ENCODE peak calls at places on chromosomes 16 and 17, in nine cellular contexts. One of them, this sample, is unnamed.

GRCh38 chr16:85294810-85295508 is 182.7 kb upstream of the CIBAR2 start:
- DNase-seq in Daoy: no peak
- DNase-seq in Peyer's patch: no peak
- DNase-seq in bronchial epithelial cell: no peak
- DNase-seq in Caco-2: no peak
- DNase-seq in A549: no peak
- DNase-seq in T-helper 9 cell: no peak
- DNase-seq in ACHN: no peak
- DNase-seq in AG09309: no peak
- DNase-seq in this sample: no peak

GRCh38 chr17:81477173-81477572 is 35.4 kb downstream of the ACTG1 start:
- DNase-seq in Daoy: no peak
- DNase-seq in Peyer's patch: no peak
- DNase-seq in bronchial epithelial cell: no peak
- DNase-seq in Caco-2: no peak
- DNase-seq in A549: no peak
- DNase-seq in T-helper 9 cell: no peak
- DNase-seq in ACHN: no peak
- DNase-seq in AG09309: no peak
- DNase-seq in this sample: no peak

GRCh38 chr17:4657678-4658077 is 16.2 kb upstream of the ALOX15 start:
- DNase-seq in Daoy: no peak
- DNase-seq in Peyer's patch: no peak
- DNase-seq in bronchial epithelial cell: no peak
- DNase-seq in Caco-2: no peak
- DNase-seq in A549: no peak
- DNase-seq in T-helper 9 cell: no peak
- DNase-seq in ACHN: no peak
- DNase-seq in AG09309: no peak
- DNase-seq in this sample: no peak

GRCh38 chr17:39591958-39592954 is 15.5 kb downstream of the NEUROD2 start:
- DNase-seq in Daoy: peak; percentile 41
- DNase-seq in Peyer's patch: no peak
- DNase-seq in bronchial epithelial cell: peak; percentile 56
- DNase-seq in Caco-2: peak; percentile 84
- DNase-seq in A549: no peak
- DNase-seq in T-helper 9 cell: no peak
- DNase-seq in ACHN: peak; percentile 69
- DNase-seq in AG09309: no peak
- DNase-seq in this sample: peak; percentile 56

GRCh38 chr16:70331091-70331490 is 15.6 kb upstream of the DDX19A start:
- DNase-seq in Daoy: no peak
- DNase-seq in Peyer's patch: no peak
- DNase-seq in bronchial epithelial cell: no peak
- DNase-seq in Caco-2: no peak
- DNase-seq in A549: no peak
- DNase-seq in T-helper 9 cell: no peak
- DNase-seq in ACHN: no peak
- DNase-seq in AG09309: no peak
- DNase-seq in this sample: no peak

GRCh38 chr16:14505846-14506245 is 124.2 kb downstream of the PARN start:
- DNase-seq in Daoy: no peak
- DNase-seq in Peyer's patch: no peak
- DNase-seq in bronchial epithelial cell: peak; percentile 90
- DNase-seq in Caco-2: no peak
- DNase-seq in A549: peak; percentile 60
- DNase-seq in T-helper 9 cell: no peak
- DNase-seq in ACHN: no peak
- DNase-seq in AG09309: no peak
- DNase-seq in this sample: no peak

GRCh38 chr17:5431929-5432556 is 6.9 kb downstream of the C1QBP start:
- DNase-seq in Daoy: no peak
- DNase-seq in Peyer's patch: no peak
- DNase-seq in bronchial epithelial cell: peak; percentile 92
- DNase-seq in Caco-2: no peak
- DNase-seq in A549: no peak
- DNase-seq in T-helper 9 cell: no peak
- DNase-seq in ACHN: no peak
- DNase-seq in AG09309: no peak
- DNase-seq in this sample: no peak

GRCh38 chr17:6420173-6420641 is 14.7 kb downstream of the AIPL1 start:
- DNase-seq in Daoy: peak; percentile 45
- DNase-seq in Peyer's patch: no peak
- DNase-seq in bronchial epithelial cell: no peak
- DNase-seq in Caco-2: no peak
- DNase-seq in A549: peak; percentile 38
- DNase-seq in T-helper 9 cell: no peak
- DNase-seq in ACHN: no peak
- DNase-seq in AG09309: no peak
- DNase-seq in this sample: no peak

GRCh38 chr16:6081320-6081976 is 983.9 kb upstream of the EEF2KMT start:
- DNase-seq in Daoy: peak; percentile 14
- DNase-seq in Peyer's patch: no peak
- DNase-seq in bronchial epithelial cell: peak; percentile 1
- DNase-seq in Caco-2: peak; percentile 30
- DNase-seq in A549: peak; percentile 7
- DNase-seq in T-helper 9 cell: no peak
- DNase-seq in ACHN: peak; percentile 50
- DNase-seq in AG09309: no peak
- DNase-seq in this sample: peak; percentile 31

GRCh38 chr17:73027130-73027741 is 65.3 kb downstream of the SLC39A11 start:
- DNase-seq in Daoy: no peak
- DNase-seq in Peyer's patch: no peak
- DNase-seq in bronchial epithelial cell: no peak
- DNase-seq in Caco-2: no peak
- DNase-seq in A549: no peak
- DNase-seq in T-helper 9 cell: no peak
- DNase-seq in ACHN: no peak
- DNase-seq in AG09309: peak; percentile 43
- DNase-seq in this sample: no peak

GRCh38 chr16:23795369-23795768 is 40.4 kb upstream of the PRKCB start:
- DNase-seq in Daoy: no peak
- DNase-seq in Peyer's patch: no peak
- DNase-seq in bronchial epithelial cell: no peak
- DNase-seq in Caco-2: no peak
- DNase-seq in A549: no peak
- DNase-seq in T-helper 9 cell: no peak
- DNase-seq in ACHN: no peak
- DNase-seq in AG09309: no peak
- DNase-seq in this sample: no peak

GRCh38 chr17:80169107-80169506 is 723 bp upstream of the CARD14 start:
- DNase-seq in Daoy: no peak
- DNase-seq in Peyer's patch: no peak
- DNase-seq in bronchial epithelial cell: no peak
- DNase-seq in Caco-2: no peak
- DNase-seq in A549: no peak
- DNase-seq in T-helper 9 cell: no peak
- DNase-seq in ACHN: no peak
- DNase-seq in AG09309: no peak
- DNase-seq in this sample: no peak

GRCh38 chr16:11106726-11107125 is 149.3 kb downstream of the SOCS1 start:
- DNase-seq in Daoy: no peak
- DNase-seq in Peyer's patch: no peak
- DNase-seq in bronchial epithelial cell: no peak
- DNase-seq in Caco-2: no peak
- DNase-seq in A549: no peak
- DNase-seq in T-helper 9 cell: no peak
- DNase-seq in ACHN: no peak
- DNase-seq in AG09309: no peak
- DNase-seq in this sample: no peak

GRCh38 chr16:83843657-83844056 is 35.9 kb downstream of the HSBP1 start:
- DNase-seq in Daoy: no peak
- DNase-seq in Peyer's patch: peak; percentile 66
- DNase-seq in bronchial epithelial cell: no peak
- DNase-seq in Caco-2: no peak
- DNase-seq in A549: no peak
- DNase-seq in T-helper 9 cell: no peak
- DNase-seq in ACHN: no peak
- DNase-seq in AG09309: no peak
- DNase-seq in this sample: no peak

GRCh38 chr17:64617125-64617780 is 44.9 kb downstream of the SMURF2 start:
- DNase-seq in Daoy: no peak
- DNase-seq in Peyer's patch: no peak
- DNase-seq in bronchial epithelial cell: no peak
- DNase-seq in Caco-2: no peak
- DNase-seq in A549: no peak
- DNase-seq in T-helper 9 cell: no peak
- DNase-seq in ACHN: no peak
- DNase-seq in AG09309: no peak
- DNase-seq in this sample: no peak

GRCh38 chr16:75256059-75256870 is 4.8 kb upstream of the BCAR1 start:
- DNase-seq in Daoy: no peak
- DNase-seq in Peyer's patch: no peak
- DNase-seq in bronchial epithelial cell: no peak
- DNase-seq in Caco-2: no peak
- DNase-seq in A549: no peak
- DNase-seq in T-helper 9 cell: no peak
- DNase-seq in ACHN: no peak
- DNase-seq in AG09309: no peak
- DNase-seq in this sample: no peak

GRCh38 chr16:31181102-31181830 is 1.3 kb downstream of the FUS start:
- DNase-seq in Daoy: peak; percentile 41
- DNase-seq in Peyer's patch: peak; percentile 31
- DNase-seq in bronchial epithelial cell: peak; percentile 35
- DNase-seq in Caco-2: peak; percentile 30
- DNase-seq in A549: no peak
- DNase-seq in T-helper 9 cell: no peak
- DNase-seq in ACHN: peak; percentile 58
- DNase-seq in AG09309: no peak
- DNase-seq in this sample: peak; percentile 68

GRCh38 chr17:38536661-38537060 is 69.1 kb downstream of the SRCIN1 start:
- DNase-seq in Daoy: no peak
- DNase-seq in Peyer's patch: no peak
- DNase-seq in bronchial epithelial cell: no peak
- DNase-seq in Caco-2: no peak
- DNase-seq in A549: no peak
- DNase-seq in T-helper 9 cell: no peak
- DNase-seq in ACHN: no peak
- DNase-seq in AG09309: no peak
- DNase-seq in this sample: no peak

GRCh38 chr16:63289834-63290460 is 1253.7 kb upstream of the CDH8 start:
- DNase-seq in Daoy: no peak
- DNase-seq in Peyer's patch: no peak
- DNase-seq in bronchial epithelial cell: peak; percentile 1
- DNase-seq in Caco-2: peak; percentile 67
- DNase-seq in A549: peak; percentile 4
- DNase-seq in T-helper 9 cell: no peak
- DNase-seq in ACHN: peak; percentile 73
- DNase-seq in AG09309: no peak
- DNase-seq in this sample: peak; percentile 54

GRCh38 chr16:7405166-7405565 is 72.5 kb downstream of the RBFOX1 start:
- DNase-seq in Daoy: peak; percentile 46
- DNase-seq in Peyer's patch: no peak
- DNase-seq in bronchial epithelial cell: peak; percentile 3
- DNase-seq in Caco-2: peak; percentile 49
- DNase-seq in A549: no peak
- DNase-seq in T-helper 9 cell: no peak
- DNase-seq in ACHN: peak; percentile 32
- DNase-seq in AG09309: no peak
- DNase-seq in this sample: peak; percentile 5

GRCh38 chr17:67223924-67224323 is 21.1 kb downstream of the HELZ start:
- DNase-seq in Daoy: no peak
- DNase-seq in Peyer's patch: no peak
- DNase-seq in bronchial epithelial cell: no peak
- DNase-seq in Caco-2: peak; percentile 86
- DNase-seq in A549: peak; percentile 41
- DNase-seq in T-helper 9 cell: no peak
- DNase-seq in ACHN: no peak
- DNase-seq in AG09309: no peak
- DNase-seq in this sample: no peak

GRCh38 chr16:56866955-56867830 is 2.2 kb downstream of the SLC12A3 start:
- DNase-seq in Daoy: no peak
- DNase-seq in Peyer's patch: peak; percentile 56
- DNase-seq in bronchial epithelial cell: peak; percentile 48
- DNase-seq in Caco-2: peak; percentile 68
- DNase-seq in A549: peak; percentile 66
- DNase-seq in T-helper 9 cell: peak; percentile 14
- DNase-seq in ACHN: peak; percentile 83
- DNase-seq in AG09309: peak; percentile 41
- DNase-seq in this sample: peak; percentile 64

GRCh38 chr17:58060596-58061191 is 22.5 kb upstream of the DYNLL2 start:
- DNase-seq in Daoy: peak; percentile 35
- DNase-seq in Peyer's patch: no peak
- DNase-seq in bronchial epithelial cell: peak; percentile 40
- DNase-seq in Caco-2: no peak
- DNase-seq in A549: no peak
- DNase-seq in T-helper 9 cell: no peak
- DNase-seq in ACHN: no peak
- DNase-seq in AG09309: no peak
- DNase-seq in this sample: no peak

GRCh38 chr16:58027341-58028167 is 2.0 kb downstream of the MMP15 start:
- DNase-seq in Daoy: peak; percentile 35
- DNase-seq in Peyer's patch: no peak
- DNase-seq in bronchial epithelial cell: peak; percentile 32
- DNase-seq in Caco-2: no peak
- DNase-seq in A549: peak; percentile 74
- DNase-seq in T-helper 9 cell: no peak
- DNase-seq in ACHN: peak; percentile 75
- DNase-seq in AG09309: no peak
- DNase-seq in this sample: no peak

GRCh38 chr17:65154770-65155589 is 17.8 kb downstream of the RGS9 start:
- DNase-seq in Daoy: peak; percentile 37
- DNase-seq in Peyer's patch: no peak
- DNase-seq in bronchial epithelial cell: peak; percentile 72
- DNase-seq in Caco-2: no peak
- DNase-seq in A549: peak; percentile 69
- DNase-seq in T-helper 9 cell: no peak
- DNase-seq in ACHN: peak; percentile 45
- DNase-seq in AG09309: peak; percentile 24
- DNase-seq in this sample: peak; percentile 16

GRCh38 chr17:64457156-64457555 is 8.2 kb downstream of the MILR1 start:
- DNase-seq in Daoy: peak; percentile 18
- DNase-seq in Peyer's patch: no peak
- DNase-seq in bronchial epithelial cell: no peak
- DNase-seq in Caco-2: no peak
- DNase-seq in A549: no peak
- DNase-seq in T-helper 9 cell: no peak
- DNase-seq in ACHN: no peak
- DNase-seq in AG09309: no peak
- DNase-seq in this sample: no peak

GRCh38 chr17:72651988-72652387 is 440.5 kb downstream of the SLC39A11 start:
- DNase-seq in Daoy: no peak
- DNase-seq in Peyer's patch: no peak
- DNase-seq in bronchial epithelial cell: no peak
- DNase-seq in Caco-2: no peak
- DNase-seq in A549: no peak
- DNase-seq in T-helper 9 cell: no peak
- DNase-seq in ACHN: peak; percentile 50
- DNase-seq in AG09309: no peak
- DNase-seq in this sample: no peak

GRCh38 chr16:50627419-50627818 is 53.7 kb downstream of the SNX20 start:
- DNase-seq in Daoy: peak; percentile 19
- DNase-seq in Peyer's patch: peak; percentile 57
- DNase-seq in bronchial epithelial cell: peak; percentile 8
- DNase-seq in Caco-2: no peak
- DNase-seq in A549: no peak
- DNase-seq in T-helper 9 cell: peak; percentile 32
- DNase-seq in ACHN: peak; percentile 20
- DNase-seq in AG09309: no peak
- DNase-seq in this sample: no peak